ENCODE peak calls at places on chromosomes 7 and 10, in five cellular contexts. S is psoas muscle, K is ovary, E is foreskin keratinocyte, F is keratinocyte. C is an unnamed sample.

GRCh38 chr7:10790910-10791309 is 182.8 kb upstream of the PHF14 start:
- DNase-seq in K (no peak), S (no peak), E (no peak), F (no peak), C (no peak)

GRCh38 chr7:79341902-79342301 is 111.6 kb downstream of the MAGI2 start:
- DNase-seq in F (no peak), E (no peak), S (no peak), K (no peak), C (no peak)

GRCh38 chr7:121485457-121486243 is 89.5 kb upstream of the FAM3C start:
- DNase-seq in K (peak), E (peak), F (no peak), S (no peak), C (no peak)

GRCh38 chr7:155209920-155210319 is 87.8 kb upstream of the INSIG1 start:
- DNase-seq in E (no peak), S (no peak), F (no peak), K (no peak), C (no peak)

GRCh38 chr10:74289172-74289571 is 138.2 kb downstream of the ADK start:
- DNase-seq in E (no peak), F (no peak), S (no peak), K (no peak), C (no peak)

GRCh38 chr7:7136423-7136822 is 45.9 kb upstream of the C1GALT1 start:
- DNase-seq in E (no peak), F (no peak), S (no peak), K (no peak), C (no peak)

GRCh38 chr7:151342811-151343210 is 1.2 kb downstream of the NUB1 start:
- DNase-seq in S (no peak), F (no peak), K (no peak), E (no peak), C (no peak)

GRCh38 chr10:133559216-133559615 is 6.2 kb downstream of the SYCE1 start:
- DNase-seq in E (no peak), K (no peak), S (no peak), F (no peak), C (no peak)

GRCh38 chr10:101131962-101132635 is 999 bp downstream of the TLX1 start:
- DNase-seq in K (no peak), S (no peak), E (no peak), F (no peak), C (no peak)

GRCh38 chr7:70669859-70670258 is 462.1 kb upstream of the GALNT17 start:
- DNase-seq in F (no peak), E (no peak), K (no peak), S (no peak), C (no peak)

GRCh38 chr7:148303295-148304013 is 287.1 kb upstream of the C7orf33 start:
- DNase-seq in E (peak), F (peak), K (peak), S (peak), C (peak)

DNA sequence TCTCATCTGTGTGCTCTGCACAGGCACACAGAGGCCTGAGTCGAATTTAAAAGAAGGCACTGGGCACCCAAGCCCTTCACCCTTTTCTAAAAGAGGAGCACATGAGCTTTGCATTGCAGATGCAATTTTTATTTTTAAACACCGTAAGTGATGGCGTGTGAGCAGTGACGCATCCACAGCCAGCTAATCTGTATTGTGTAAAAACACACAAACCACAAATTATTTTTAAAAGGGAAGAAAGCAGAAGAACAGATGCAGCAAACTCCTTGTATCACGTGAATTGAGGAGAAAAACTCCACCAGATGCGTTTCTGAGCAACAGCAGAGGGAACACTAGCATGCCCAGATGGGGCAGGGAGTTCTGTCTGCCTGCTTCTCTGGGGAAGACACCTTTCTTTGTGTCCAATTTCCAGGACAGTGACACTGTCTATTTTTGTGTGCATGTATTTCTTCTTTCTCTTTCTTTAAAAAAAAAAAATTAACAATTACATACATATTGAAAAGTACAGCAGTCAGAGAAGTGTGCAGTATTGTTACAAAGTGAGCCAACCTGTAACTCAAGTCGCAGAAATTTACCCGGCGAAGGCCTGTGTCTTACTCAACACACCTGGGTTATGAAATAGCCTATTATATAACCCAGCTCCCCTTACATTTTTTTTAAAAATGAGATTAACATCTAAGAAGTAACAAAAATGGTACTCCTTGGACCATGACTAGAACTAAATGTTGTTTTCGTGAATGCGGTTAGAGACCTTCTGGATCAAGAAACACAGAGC is 39.2 kb downstream of the EEPD1 start:
- DNase-seq in E (no peak), S (no peak), F (no peak), K (peak), C (no peak)
- H3K27ac ChIP-seq in E (no peak), S (peak), F (no peak), K (peak), C (no peak)

GRCh38 chr7:156617215-156617614 is 23.4 kb upstream of the RNF32 start:
- DNase-seq in K (no peak), E (no peak), S (no peak), F (no peak), C (no peak)
- H3K27ac ChIP-seq in K (no peak), E (no peak), S (no peak), F (no peak), C (no peak)

GRCh38 chr7:105519353-105519752 is 2.7 kb downstream of the PUS7 start:
- DNase-seq in S (no peak), E (no peak), F (no peak), K (no peak), C (no peak)
- H3K27ac ChIP-seq in S (no peak), E (no peak), F (no peak), K (no peak), C (no peak)

DNA sequence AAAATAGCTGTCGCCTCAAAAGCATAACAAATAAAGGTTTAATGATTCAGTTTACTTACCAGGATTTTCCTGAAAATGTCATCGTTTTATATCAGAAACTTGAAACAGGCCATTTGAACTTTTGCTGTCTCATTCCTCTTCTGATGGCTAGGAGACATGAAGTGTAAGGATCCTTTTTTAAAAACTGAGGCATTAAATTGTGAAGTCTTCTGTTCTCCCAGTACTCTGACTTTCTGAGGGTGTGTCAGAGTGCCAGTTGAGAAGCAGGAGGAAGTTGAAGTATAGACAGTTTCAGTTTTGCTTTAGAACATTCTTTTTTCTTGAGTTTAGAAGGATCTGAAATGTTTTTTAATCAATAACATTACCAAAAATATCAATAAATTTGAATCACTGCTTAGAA is at the start of gene SAMD9L:
- DNase-seq in S (no peak), E (peak), F (no peak), K (no peak), C (no peak)
- H3K27ac ChIP-seq in S (peak), E (peak), F (no peak), K (peak), C (no peak)

DNA sequence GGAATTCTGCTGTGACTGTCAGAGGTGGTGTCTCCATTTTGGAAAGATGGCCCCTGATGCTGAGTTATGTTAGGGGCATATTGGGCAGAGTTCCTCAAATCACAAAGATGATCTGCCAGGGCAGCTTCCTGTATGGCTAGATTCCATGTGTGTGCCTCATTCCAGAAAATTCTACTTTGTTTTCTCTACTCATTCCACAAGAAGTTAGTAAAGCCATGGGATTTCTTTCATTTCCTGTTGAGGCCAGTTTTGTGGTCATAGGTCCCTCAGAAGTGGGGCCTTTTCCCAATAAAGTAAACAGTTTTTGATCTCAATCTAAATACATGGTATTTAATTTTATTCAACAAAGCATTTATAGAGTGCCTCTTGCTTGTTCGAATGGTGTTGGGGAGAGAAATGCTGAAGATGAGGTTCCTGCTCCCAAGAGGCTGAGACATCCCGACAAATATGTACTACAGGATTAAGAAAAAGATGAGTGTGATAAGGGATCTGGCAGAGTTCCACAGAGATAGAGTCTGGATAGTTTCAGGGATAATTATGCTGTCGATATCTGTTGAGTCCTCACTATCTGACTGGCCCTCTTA is 33.0 kb downstream of the MINDY4 start:
- DNase-seq in E (peak), F (no peak), K (no peak), S (no peak), C (peak)
- H3K27ac ChIP-seq in E (no peak), F (no peak), K (no peak), S (no peak), C (peak)

DNA sequence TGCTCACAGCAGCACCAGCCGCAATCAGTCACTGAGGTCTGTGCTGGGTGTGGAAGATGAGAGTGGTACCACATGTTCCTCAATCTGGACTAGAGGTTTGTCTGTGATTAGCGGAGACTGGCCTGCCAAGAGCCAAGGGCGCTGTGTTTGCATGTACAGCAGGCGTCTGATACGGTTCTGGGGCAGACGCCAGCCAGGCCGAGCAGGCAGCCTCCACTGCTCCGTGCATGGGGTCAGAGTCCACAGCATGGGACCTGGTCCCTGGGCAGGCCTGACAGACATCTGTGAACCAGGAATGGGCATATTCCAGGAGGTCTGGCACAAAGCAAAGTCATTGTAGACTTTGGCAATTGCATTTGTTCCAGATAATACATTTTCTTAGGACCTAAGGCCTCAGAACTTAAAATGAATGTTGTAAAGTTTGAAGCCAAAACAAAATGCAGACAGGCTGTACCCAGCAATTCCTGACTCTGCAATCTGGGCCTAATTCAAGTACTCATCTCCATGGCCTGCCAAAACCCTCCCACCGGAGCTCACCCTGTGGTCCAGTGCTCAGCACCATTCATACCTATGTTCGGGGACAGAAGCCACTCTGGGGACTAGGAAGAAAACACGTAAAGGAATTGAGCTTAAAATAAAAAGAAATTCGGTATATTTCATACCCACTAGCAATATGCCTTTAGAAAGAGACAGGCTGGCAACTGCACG is 50.0 kb upstream of the FAM20C start:
- DNase-seq in E (no peak), F (no peak), K (peak), S (peak), C (no peak)
- H3K27ac ChIP-seq in E (no peak), F (no peak), K (peak), S (peak), C (no peak)

DNA sequence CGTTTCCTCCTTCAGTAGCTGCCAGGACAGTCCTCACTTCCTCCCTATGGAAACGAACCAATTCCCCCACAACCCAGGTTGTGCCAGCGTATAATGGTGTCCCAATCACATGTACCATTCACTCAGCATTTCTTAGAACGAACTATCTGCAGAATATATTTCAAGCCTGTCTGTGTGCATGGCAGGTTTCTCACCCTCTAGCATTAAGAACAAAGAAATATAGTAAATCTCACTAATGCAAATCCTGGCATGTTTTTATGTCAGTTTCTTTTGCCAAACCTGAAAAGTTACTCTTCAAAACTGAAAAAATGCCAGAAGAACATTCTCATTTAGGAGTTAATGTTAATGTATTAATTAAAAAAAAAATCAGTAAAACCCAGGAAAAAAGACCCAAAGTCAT is 405.9 kb upstream of the KLF6 start:
- DNase-seq in S (no peak), K (no peak), E (no peak), F (no peak), C (no peak)
- H3K27ac ChIP-seq in S (no peak), K (no peak), E (peak), F (peak), C (peak)

DNA sequence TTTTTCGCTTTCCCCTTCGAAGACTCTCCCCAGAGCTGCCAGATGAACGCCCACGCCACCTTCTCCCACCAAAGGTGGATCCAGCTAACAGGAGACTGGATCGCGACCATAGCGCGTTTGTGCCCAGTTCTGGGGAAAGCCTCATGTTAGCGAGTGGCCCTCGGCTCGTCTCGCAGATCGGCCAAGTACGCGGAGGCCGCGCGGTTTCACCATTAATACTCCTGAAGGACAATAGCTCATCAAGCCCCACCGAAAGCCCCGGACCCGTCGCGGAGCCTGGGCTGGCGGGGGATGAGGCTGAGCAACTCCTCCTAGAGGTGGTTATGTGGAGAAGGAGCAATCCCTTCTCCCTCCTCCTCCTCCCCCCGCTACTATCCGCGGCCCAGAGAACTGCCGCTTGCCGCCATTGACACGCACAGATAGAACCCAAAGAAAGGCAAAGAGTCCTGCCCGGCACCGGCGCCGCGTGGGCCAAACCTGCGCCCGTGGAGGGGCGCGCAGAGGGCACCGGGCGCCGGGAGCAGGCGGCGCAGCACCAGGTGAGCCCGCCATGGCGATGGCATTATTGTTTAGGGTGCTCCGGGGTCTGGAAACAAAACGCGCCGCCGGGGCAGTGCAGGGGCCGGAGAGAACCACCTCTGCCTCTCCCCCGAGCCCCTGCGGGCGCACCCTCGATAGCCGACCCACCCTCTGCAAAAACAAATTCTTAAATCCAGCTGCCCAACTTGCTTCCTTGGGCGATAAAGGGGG is at the start of gene MACROH2A2:
- DNase-seq in E (peak), F (no peak), S (peak), K (peak), C (peak)
- H3K27ac ChIP-seq in E (peak), F (peak), S (peak), K (peak), C (peak)

DNA sequence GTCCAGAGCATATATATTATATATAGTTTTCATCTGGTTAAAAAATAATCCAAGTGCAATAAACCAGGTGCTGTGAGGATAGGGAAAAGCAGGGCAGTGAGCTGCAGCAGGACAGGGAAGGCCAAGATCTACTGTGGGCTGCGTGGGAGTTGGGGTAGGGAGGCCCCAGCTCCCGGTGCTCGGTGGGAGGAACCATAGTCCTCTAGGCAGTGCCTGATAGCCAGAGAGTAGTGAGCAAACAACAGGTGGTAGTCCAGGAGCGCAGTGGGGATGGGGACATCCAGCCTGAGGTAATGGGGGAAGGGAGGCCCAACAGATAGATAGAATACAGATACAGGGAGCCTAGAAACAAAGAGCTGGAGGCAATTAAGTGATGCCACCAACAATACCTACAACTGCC is 4.1 kb upstream of the BMPR1A start:
- DNase-seq in K (no peak), S (no peak), F (no peak), E (no peak), C (no peak)
- H3K27ac ChIP-seq in K (no peak), S (peak), F (no peak), E (no peak), C (no peak)

GRCh38 chr10:29630205-29631048 is 4.3 kb downstream of the SVIL start:
- DNase-seq in F (peak), E (peak), K (no peak), S (no peak), C (peak)

GRCh38 chr10:29634105-29634504 is 666 bp downstream of the SVIL start:
- DNase-seq in S (no peak), E (peak), K (no peak), F (no peak), C (no peak)

GRCh38 chr10:29627201-29628105 is 7.3 kb downstream of the SVIL start:
- DNase-seq in K (no peak), F (no peak), S (no peak), E (peak), C (no peak)

GRCh38 chr10:29628912-29629526 is 5.8 kb downstream of the SVIL start:
- DNase-seq in F (no peak), S (no peak), E (no peak), K (no peak), C (no peak)

GRCh38 chr10:29631049-29631339 is 3.8 kb downstream of the SVIL start:
- DNase-seq in S (no peak), E (no peak), F (no peak), K (no peak), C (no peak)
- H3K27ac ChIP-seq in S (peak), E (peak), F (peak), K (peak), C (peak)